ENCODE peak calls at places on chromosomes 4 and X, in ten cellular contexts. L, V, J, S, D, F, Q, G, P and I are unnamed samples.

GRCh38 chr4:163279713-163280112 is 52.7 kb downstream of the NPY1R start:
- DNase-seq in L (no peak), V (no peak), J (no peak), S (no peak), D (no peak), F (no peak), Q (no peak), G (no peak), P (no peak), I (no peak)

GRCh38 chr4:140049924-140050681 is 103.9 kb downstream of the MAML3 start:
- DNase-seq in L (peak), V (no peak), J (no peak), S (peak), D (peak), F (no peak), Q (no peak), G (peak), P (peak), I (no peak)

GRCh38 chrX:38636949-38637819 is 75.8 kb downstream of the TSPAN7 start:
- DNase-seq in L (peak), V (no peak), J (no peak), S (no peak), D (no peak), F (no peak), Q (no peak), G (no peak), P (peak), I (no peak)

GRCh38 chrX:97629597-97629985 is 745.9 kb downstream of the RPA4 start:
- DNase-seq in L (no peak), V (no peak), J (no peak), S (no peak), D (no peak), F (no peak), Q (no peak), G (no peak), P (no peak), I (no peak)

GRCh38 chr4:170374770-170375169 is 285.0 kb upstream of the AADAT start:
- DNase-seq in L (no peak), V (no peak), J (peak), S (peak), D (peak), F (no peak), Q (no peak), G (peak), P (peak), I (no peak)

GRCh38 chrX:149039057-149039456 is 466.0 kb downstream of the IDS start:
- DNase-seq in L (no peak), V (no peak), J (no peak), S (no peak), D (no peak), F (no peak), Q (no peak), G (no peak), P (no peak), I (no peak)

GRCh38 chrX:136159615-136160025 is 12.3 kb downstream of the FHL1 start:
- DNase-seq in L (no peak), V (no peak), J (no peak), S (no peak), D (no peak), F (no peak), Q (no peak), G (no peak), P (peak), I (no peak)

GRCh38 chr4:83231620-83232056 is 53.0 kb downstream of the COQ2 start:
- DNase-seq in L (no peak), V (no peak), J (no peak), S (no peak), D (no peak), F (no peak), Q (no peak), G (no peak), P (peak), I (no peak)

GRCh38 chr4:178241601-178242118 is 799.4 kb upstream of the AGA start:
- DNase-seq in L (no peak), V (no peak), J (no peak), S (no peak), D (no peak), F (no peak), Q (no peak), G (no peak), P (no peak), I (no peak)

GRCh38 chr4:80240976-80241375 is 25.5 kb upstream of the FGF5 start:
- DNase-seq in L (peak), V (no peak), J (no peak), S (no peak), D (no peak), F (no peak), Q (no peak), G (no peak), P (no peak), I (no peak)

GRCh38 chr4:87108142-87108546 is 112.3 kb downstream of the KLHL8 start:
- DNase-seq in L (peak), V (no peak), J (peak), S (no peak), D (no peak), F (no peak), Q (no peak), G (no peak), P (peak), I (peak)

GRCh38 chr4:21728231-21728758 is 220.3 kb downstream of the KCNIP4 start:
- DNase-seq in L (no peak), V (no peak), J (no peak), S (no peak), D (no peak), F (no peak), Q (no peak), G (no peak), P (no peak), I (no peak)

GRCh38 chrX:82775426-82775825 is 732.7 kb upstream of the POU3F4 start:
- DNase-seq in L (no peak), V (no peak), J (no peak), S (no peak), D (no peak), F (no peak), Q (no peak), G (no peak), P (no peak), I (no peak)

GRCh38 chr4:38677466-38677865 is 13.5 kb downstream of the KLF3 start:
- DNase-seq in L (no peak), V (no peak), J (no peak), S (no peak), D (no peak), F (no peak), Q (no peak), G (no peak), P (no peak), I (no peak)

GRCh38 chr4:40046311-40046980 is 10.2 kb upstream of the N4BP2 start:
- DNase-seq in L (peak), V (no peak), J (peak), S (no peak), D (no peak), F (no peak), Q (peak), G (no peak), P (peak), I (no peak)

GRCh38 chr4:146267826-146268225 is 53.5 kb downstream of the REELD1 start:
- DNase-seq in L (no peak), V (no peak), J (no peak), S (no peak), D (no peak), F (no peak), Q (no peak), G (peak), P (peak), I (no peak)

GRCh38 chr4:151537726-151538125 is 128.8 kb downstream of the FHIP1A start:
- DNase-seq in L (peak), V (no peak), J (no peak), S (no peak), D (no peak), F (no peak), Q (no peak), G (peak), P (peak), I (no peak)

GRCh38 chr4:165448700-165449099 is 69.9 kb downstream of the CPE start:
- DNase-seq in L (no peak), V (no peak), J (no peak), S (no peak), D (no peak), F (no peak), Q (no peak), G (no peak), P (no peak), I (no peak)

GRCh38 chr4:32393806-32394205 is 1673.6 kb downstream of the PCDH7 start:
- DNase-seq in L (no peak), V (no peak), J (no peak), S (no peak), D (no peak), F (no peak), Q (no peak), G (no peak), P (no peak), I (no peak)

GRCh38 chrX:54089191-54089590 is 44.9 kb upstream of the PHF8 start:
- DNase-seq in L (no peak), V (no peak), J (no peak), S (no peak), D (no peak), F (no peak), Q (no peak), G (no peak), P (peak), I (no peak)

GRCh38 chr4:9762823-9763475 is 18.5 kb upstream of the DRD5 start:
- DNase-seq in L (peak), V (no peak), J (peak), S (peak), D (peak), F (no peak), Q (peak), G (peak), P (peak), I (no peak)

GRCh38 chr4:125254111-125254510 is 60.6 kb upstream of the FAT4 start:
- DNase-seq in L (peak), V (no peak), J (no peak), S (no peak), D (no peak), F (no peak), Q (no peak), G (no peak), P (peak), I (no peak)

GRCh38 chr4:147596377-147596776 is 20.8 kb upstream of the TMEM184C start:
- DNase-seq in L (peak), V (no peak), J (no peak), S (peak), D (peak), F (no peak), Q (no peak), G (no peak), P (peak), I (no peak)

GRCh38 chr4:85837334-85837733 is 362.4 kb downstream of the ARHGAP24 start:
- DNase-seq in L (no peak), V (no peak), J (no peak), S (no peak), D (no peak), F (no peak), Q (no peak), G (no peak), P (peak), I (no peak)

GRCh38 chr4:103076777-103077347 is 301 bp upstream of the SLC9B2 start:
- DNase-seq in L (no peak), V (no peak), J (no peak), S (peak), D (no peak), F (no peak), Q (no peak), G (no peak), P (no peak), I (no peak)

GRCh38 chr4:70893790-70894189 is 8.4 kb upstream of the MOB1B start:
- DNase-seq in L (no peak), V (no peak), J (no peak), S (no peak), D (no peak), F (no peak), Q (no peak), G (no peak), P (no peak), I (no peak)

GRCh38 chrX:139739138-139739537 is 31.2 kb upstream of the MCF2 start:
- DNase-seq in L (peak), V (no peak), J (no peak), S (no peak), D (no peak), F (no peak), Q (no peak), G (no peak), P (no peak), I (no peak)

GRCh38 chrX:150146271-150146888 is 208.1 kb upstream of the EOLA2 start:
- DNase-seq in L (no peak), V (no peak), J (no peak), S (no peak), D (no peak), F (no peak), Q (no peak), G (no peak), P (no peak), I (no peak)
- TF ChIP-seq CTCF in L (no peak), V (no peak), J (no peak), S (no peak), D (no peak), F (no peak), Q (no peak), G (no peak), P (no peak), I (no peak)

GRCh38 chr4:23260510-23260909 is 567.8 kb downstream of the GBA3 start:
- DNase-seq in L (no peak), V (no peak), J (no peak), S (no peak), D (no peak), F (no peak), Q (no peak), G (no peak), P (no peak), I (no peak)

GRCh38 chr4:23269583-23269982 is 576.8 kb downstream of the GBA3 start:
- DNase-seq in L (no peak), V (no peak), J (no peak), S (no peak), D (no peak), F (no peak), Q (no peak), G (no peak), P (no peak), I (no peak)

GRCh38 chr4:23268072-23268771 is 575.5 kb downstream of the GBA3 start:
- DNase-seq in L (no peak), V (no peak), J (no peak), S (no peak), D (no peak), F (no peak), Q (no peak), G (no peak), P (no peak), I (no peak)

DNA sequence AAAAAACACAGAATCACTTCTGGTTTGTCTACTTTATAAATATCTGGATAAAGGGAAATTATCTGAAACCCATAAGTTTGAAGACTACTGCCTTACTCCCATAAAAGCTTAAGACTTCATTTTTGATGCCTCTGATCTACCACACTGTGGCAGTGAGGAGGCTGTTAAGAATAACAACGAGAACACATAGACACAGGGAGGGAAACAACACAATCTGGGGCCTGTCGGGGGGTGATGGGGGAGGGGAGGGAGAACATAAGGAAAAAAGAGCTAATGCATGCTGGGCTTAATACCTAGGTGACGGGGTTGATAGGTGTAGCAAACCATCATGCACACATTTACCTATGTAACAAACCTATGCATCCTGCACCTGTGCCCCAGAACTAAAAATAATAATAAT is 573.7 kb downstream of the GBA3 start:
- DNase-seq in L (no peak), V (no peak), J (no peak), S (no peak), D (no peak), F (no peak), Q (no peak), G (no peak), P (no peak), I (no peak)
- TF ChIP-seq CTCF in L (no peak), V (no peak), J (no peak), S (no peak), D (no peak), F (no peak), Q (no peak), G (no peak), P (no peak), I (no peak)

GRCh38 chrX:110675866-110676265 is 119.8 kb downstream of the CHRDL1 start:
- DNase-seq in L (peak), V (no peak), J (no peak), S (no peak), D (no peak), F (no peak), Q (no peak), G (no peak), P (no peak), I (no peak)

GRCh38 chrX:110683925-110684324 is 111.7 kb downstream of the CHRDL1 start:
- DNase-seq in L (no peak), V (no peak), J (no peak), S (no peak), D (no peak), F (no peak), Q (no peak), G (no peak), P (no peak), I (no peak)

GRCh38 chrX:110678591-110678990 is 117.0 kb downstream of the CHRDL1 start:
- DNase-seq in L (no peak), V (no peak), J (no peak), S (no peak), D (no peak), F (no peak), Q (no peak), G (no peak), P (no peak), I (no peak)
- TF ChIP-seq CTCF in L (peak), V (no peak), J (no peak), S (no peak), D (no peak), F (no peak), Q (no peak), G (no peak), P (no peak), I (no peak)

DNA sequence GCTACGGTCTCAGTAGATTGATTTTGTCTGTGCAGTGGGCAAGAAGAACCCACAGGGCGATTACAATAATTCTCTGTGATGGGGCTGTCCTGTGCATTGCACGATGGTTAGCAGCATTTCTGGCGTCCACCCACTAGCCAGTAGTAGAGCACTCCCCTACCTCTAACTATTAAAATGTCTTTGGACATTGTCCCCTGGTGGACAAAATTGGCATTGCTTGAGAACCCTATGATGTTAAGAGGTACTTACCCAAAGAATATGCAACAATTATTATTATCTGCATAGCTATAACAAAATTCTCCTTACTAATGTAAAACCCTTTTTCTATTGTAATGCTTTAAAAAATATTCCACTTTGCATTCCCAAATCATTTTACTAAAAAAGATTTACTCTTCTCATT is 109.5 kb upstream of the VCX3A start:
- DNase-seq in L (no peak), V (no peak), J (no peak), S (no peak), D (no peak), F (no peak), Q (no peak), G (peak), P (no peak), I (no peak)
- TF ChIP-seq CTCF in L (peak), V (no peak), J (no peak), S (no peak), D (no peak), F (no peak), Q (peak), G (no peak), P (no peak), I (no peak)